ENCODE peak calls at places on chromosome 22, in five cellular contexts. B is NCI-H460, T is OCI-LY7, F is upper lobe of left lung, G is posterior vena cava. R is an unnamed sample.

GRCh38 chr22:26601726-26602125 is 11.8 kb upstream of the TPST2 start:
- DNase-seq in B (no peak), G (no peak), T (no peak), F (no peak), R (no peak)

GRCh38 chr22:20428496-20429253 is 8.9 kb downstream of the SCARF2 start:
- DNase-seq in T (no peak), F (peak), G (peak), B (no peak), R (no peak)

GRCh38 chr22:37749223-37749622 is 52.4 kb downstream of the TRIOBP start:
- DNase-seq in F (no peak), T (no peak), B (no peak), G (no peak), R (no peak)

GRCh38 chr22:24994070-24994763 is 41.7 kb downstream of the KIAA1671 start:
- DNase-seq in F (no peak), G (no peak), T (no peak), B (no peak), R (no peak)

GRCh38 chr22:41535244-41535643 is 9.0 kb downstream of the POLR3H start:
- DNase-seq in T (no peak), G (no peak), F (no peak), B (no peak), R (no peak)

GRCh38 chr22:45968751-45969413 is 8.1 kb downstream of the WNT7B start:
- DNase-seq in B (no peak), T (no peak), G (no peak), F (peak), R (no peak)

GRCh38 chr22:38467904-38468760 is at the start of gene KDELR3:
- DNase-seq in T (no peak), G (peak), B (peak), F (peak), R (peak)

GRCh38 chr22:44707178-44707577 is 5.2 kb downstream of the PRR5 start:
- DNase-seq in B (no peak), G (no peak), F (no peak), T (no peak), R (no peak)

R was measured in HAP-1.